ENCODE peak calls at places on chromosomes 6 and 20, in ten cellular contexts. One of them, this sample, is unnamed.

GRCh38 chr6:75157336-75157735 is 48.5 kb downstream of the COL12A1 start:
- DNase-seq in M059J: peak; percentile 94
- DNase-seq in HFFc6: no peak
- DNase-seq in CD8-positive, alpha-beta T cell: no peak
- DNase-seq in RPMI7951: peak; percentile 78
- DNase-seq in hepatocyte: no peak
- DNase-seq in myocyte: no peak
- DNase-seq in nucleus accumbens: no peak
- DNase-seq in effector CD4-positive, alpha-beta T cell: no peak
- DNase-seq in spleen: no peak
- DNase-seq in this sample: no peak

GRCh38 chr6:156557269-156557885 is 219.8 kb upstream of the ARID1B start:
- DNase-seq in spleen: peak; percentile 63
- DNase-seq in nucleus accumbens: peak; percentile 9
- DNase-seq in HFFc6: peak; percentile 25
- DNase-seq in M059J: peak; percentile 59
- DNase-seq in RPMI7951: peak; percentile 56
- DNase-seq in CD8-positive, alpha-beta T cell: no peak
- DNase-seq in effector CD4-positive, alpha-beta T cell: no peak
- DNase-seq in hepatocyte: peak; percentile 63
- DNase-seq in myocyte: no peak
- DNase-seq in this sample: no peak

GRCh38 chr6:16559091-16559490 is 202.2 kb downstream of the ATXN1 start:
- DNase-seq in nucleus accumbens: no peak
- DNase-seq in effector CD4-positive, alpha-beta T cell: no peak
- DNase-seq in hepatocyte: no peak
- DNase-seq in RPMI7951: no peak
- DNase-seq in M059J: no peak
- DNase-seq in CD8-positive, alpha-beta T cell: no peak
- DNase-seq in HFFc6: no peak
- DNase-seq in myocyte: no peak
- DNase-seq in spleen: no peak
- DNase-seq in this sample: no peak

GRCh38 chr6:113719056-113719455 is 138.1 kb upstream of the MARCKS start:
- DNase-seq in RPMI7951: peak; percentile 23
- DNase-seq in M059J: peak; percentile 59
- DNase-seq in nucleus accumbens: no peak
- DNase-seq in myocyte: no peak
- DNase-seq in hepatocyte: peak; percentile 62
- DNase-seq in effector CD4-positive, alpha-beta T cell: no peak
- DNase-seq in spleen: no peak
- DNase-seq in CD8-positive, alpha-beta T cell: no peak
- DNase-seq in HFFc6: peak; percentile 16
- DNase-seq in this sample: no peak

GRCh38 chr6:56199956-56200355 is 47.4 kb downstream of the COL21A1 start:
- DNase-seq in nucleus accumbens: no peak
- DNase-seq in CD8-positive, alpha-beta T cell: no peak
- DNase-seq in effector CD4-positive, alpha-beta T cell: no peak
- DNase-seq in RPMI7951: peak; percentile 53
- DNase-seq in myocyte: no peak
- DNase-seq in M059J: peak; percentile 83
- DNase-seq in HFFc6: peak; percentile 32
- DNase-seq in hepatocyte: no peak
- DNase-seq in spleen: no peak
- DNase-seq in this sample: no peak

GRCh38 chr6:170289971-170290305 is 940 bp downstream of the DLL1 start:
- DNase-seq in RPMI7951: no peak
- DNase-seq in hepatocyte: no peak
- DNase-seq in HFFc6: no peak
- DNase-seq in M059J: no peak
- DNase-seq in myocyte: no peak
- DNase-seq in effector CD4-positive, alpha-beta T cell: no peak
- DNase-seq in CD8-positive, alpha-beta T cell: no peak
- DNase-seq in nucleus accumbens: no peak
- DNase-seq in spleen: peak; percentile 82
- DNase-seq in this sample: no peak

GRCh38 chr20:47233333-47234188 is 122.9 kb downstream of the ZMYND8 start:
- DNase-seq in CD8-positive, alpha-beta T cell: no peak
- DNase-seq in hepatocyte: no peak
- DNase-seq in nucleus accumbens: no peak
- DNase-seq in M059J: peak; percentile 16
- DNase-seq in effector CD4-positive, alpha-beta T cell: no peak
- DNase-seq in spleen: no peak
- DNase-seq in HFFc6: no peak
- DNase-seq in RPMI7951: peak; percentile 25
- DNase-seq in myocyte: no peak
- DNase-seq in this sample: no peak

GRCh38 chr20:40265872-40266533 is 423.0 kb downstream of the MAFB start:
- DNase-seq in CD8-positive, alpha-beta T cell: no peak
- DNase-seq in HFFc6: no peak
- DNase-seq in spleen: no peak
- DNase-seq in RPMI7951: peak; percentile 66
- DNase-seq in effector CD4-positive, alpha-beta T cell: no peak
- DNase-seq in hepatocyte: peak; percentile 38
- DNase-seq in nucleus accumbens: no peak
- DNase-seq in myocyte: peak; percentile 6
- DNase-seq in M059J: peak; percentile 58
- DNase-seq in this sample: no peak

GRCh38 chr20:54576496-54576895 is 101.1 kb downstream of the DOK5 start:
- DNase-seq in CD8-positive, alpha-beta T cell: no peak
- DNase-seq in spleen: no peak
- DNase-seq in myocyte: no peak
- DNase-seq in HFFc6: no peak
- DNase-seq in nucleus accumbens: no peak
- DNase-seq in hepatocyte: no peak
- DNase-seq in effector CD4-positive, alpha-beta T cell: no peak
- DNase-seq in RPMI7951: no peak
- DNase-seq in M059J: no peak
- DNase-seq in this sample: no peak

GRCh38 chr6:143507358-143508145 is 4.0 kb downstream of the FUCA2 start:
- DNase-seq in M059J: peak; percentile 35
- DNase-seq in hepatocyte: no peak
- DNase-seq in myocyte: no peak
- DNase-seq in HFFc6: no peak
- DNase-seq in CD8-positive, alpha-beta T cell: no peak
- DNase-seq in nucleus accumbens: no peak
- DNase-seq in spleen: no peak
- DNase-seq in effector CD4-positive, alpha-beta T cell: no peak
- DNase-seq in RPMI7951: peak; percentile 18
- DNase-seq in this sample: no peak

GRCh38 chr6:34958748-34959147 is 69.7 kb downstream of the ANKS1A start:
- DNase-seq in CD8-positive, alpha-beta T cell: no peak
- DNase-seq in hepatocyte: no peak
- DNase-seq in HFFc6: no peak
- DNase-seq in RPMI7951: no peak
- DNase-seq in effector CD4-positive, alpha-beta T cell: no peak
- DNase-seq in nucleus accumbens: no peak
- DNase-seq in myocyte: no peak
- DNase-seq in spleen: no peak
- DNase-seq in M059J: no peak
- DNase-seq in this sample: no peak

GRCh38 chr6:22647671-22648070 is 78.3 kb downstream of the HDGFL1 start:
- DNase-seq in nucleus accumbens: no peak
- DNase-seq in CD8-positive, alpha-beta T cell: no peak
- DNase-seq in effector CD4-positive, alpha-beta T cell: no peak
- DNase-seq in hepatocyte: no peak
- DNase-seq in HFFc6: no peak
- DNase-seq in M059J: no peak
- DNase-seq in spleen: no peak
- DNase-seq in RPMI7951: no peak
- DNase-seq in myocyte: no peak
- DNase-seq in this sample: no peak

GRCh38 chr6:109772961-109773431 is 81.9 kb downstream of the FIG4 start:
- DNase-seq in effector CD4-positive, alpha-beta T cell: no peak
- DNase-seq in nucleus accumbens: no peak
- DNase-seq in myocyte: peak; percentile 13
- DNase-seq in spleen: no peak
- DNase-seq in M059J: peak; percentile 54
- DNase-seq in hepatocyte: no peak
- DNase-seq in HFFc6: peak; percentile 75
- DNase-seq in RPMI7951: no peak
- DNase-seq in CD8-positive, alpha-beta T cell: no peak
- DNase-seq in this sample: no peak

GRCh38 chr6:1054653-1055014 is 257.3 kb upstream of the FOXQ1 start:
- DNase-seq in spleen: no peak
- DNase-seq in CD8-positive, alpha-beta T cell: no peak
- DNase-seq in myocyte: no peak
- DNase-seq in hepatocyte: no peak
- DNase-seq in M059J: no peak
- DNase-seq in nucleus accumbens: no peak
- DNase-seq in effector CD4-positive, alpha-beta T cell: no peak
- DNase-seq in RPMI7951: no peak
- DNase-seq in HFFc6: no peak
- DNase-seq in this sample: no peak

GRCh38 chr6:40419377-40419776 is 167.8 kb downstream of the LRFN2 start:
- DNase-seq in spleen: no peak
- DNase-seq in HFFc6: no peak
- DNase-seq in hepatocyte: no peak
- DNase-seq in effector CD4-positive, alpha-beta T cell: no peak
- DNase-seq in myocyte: no peak
- DNase-seq in M059J: peak; percentile 31
- DNase-seq in nucleus accumbens: no peak
- DNase-seq in CD8-positive, alpha-beta T cell: no peak
- DNase-seq in RPMI7951: peak; percentile 29
- DNase-seq in this sample: no peak

GRCh38 chr20:34246126-34246626 is 5.0 kb downstream of the ASIP start:
- DNase-seq in myocyte: no peak
- DNase-seq in effector CD4-positive, alpha-beta T cell: no peak
- DNase-seq in CD8-positive, alpha-beta T cell: no peak
- DNase-seq in nucleus accumbens: no peak
- DNase-seq in hepatocyte: no peak
- DNase-seq in spleen: no peak
- DNase-seq in RPMI7951: no peak
- DNase-seq in M059J: peak; percentile 37
- DNase-seq in HFFc6: no peak
- DNase-seq in this sample: no peak

GRCh38 chr20:50874758-50875665 is 56.2 kb downstream of the ADNP start:
- DNase-seq in effector CD4-positive, alpha-beta T cell: no peak
- DNase-seq in hepatocyte: no peak
- DNase-seq in M059J: no peak
- DNase-seq in myocyte: no peak
- DNase-seq in RPMI7951: no peak
- DNase-seq in nucleus accumbens: no peak
- DNase-seq in CD8-positive, alpha-beta T cell: no peak
- DNase-seq in spleen: peak; percentile 58
- DNase-seq in HFFc6: no peak
- DNase-seq in this sample: peak; percentile 50

GRCh38 chr6:37624606-37625574 is 72.8 kb downstream of the MDGA1 start:
- DNase-seq in M059J: peak; percentile 62
- DNase-seq in nucleus accumbens: no peak
- DNase-seq in hepatocyte: no peak
- DNase-seq in spleen: peak; percentile 87
- DNase-seq in RPMI7951: peak; percentile 66
- DNase-seq in CD8-positive, alpha-beta T cell: no peak
- DNase-seq in effector CD4-positive, alpha-beta T cell: no peak
- DNase-seq in myocyte: peak; percentile 64
- DNase-seq in HFFc6: no peak
- DNase-seq in this sample: peak; percentile 89

GRCh38 chr6:40933864-40934263 is 105.2 kb downstream of the UNC5CL start:
- DNase-seq in HFFc6: no peak
- DNase-seq in CD8-positive, alpha-beta T cell: no peak
- DNase-seq in spleen: no peak
- DNase-seq in M059J: peak; percentile 60
- DNase-seq in myocyte: no peak
- DNase-seq in hepatocyte: no peak
- DNase-seq in RPMI7951: no peak
- DNase-seq in nucleus accumbens: no peak
- DNase-seq in effector CD4-positive, alpha-beta T cell: no peak
- DNase-seq in this sample: no peak

GRCh38 chr6:113833537-113833936 is 23.6 kb upstream of the MARCKS start:
- DNase-seq in nucleus accumbens: no peak
- DNase-seq in myocyte: no peak
- DNase-seq in hepatocyte: no peak
- DNase-seq in M059J: peak; percentile 80
- DNase-seq in CD8-positive, alpha-beta T cell: no peak
- DNase-seq in HFFc6: peak; percentile 52
- DNase-seq in RPMI7951: peak; percentile 36
- DNase-seq in effector CD4-positive, alpha-beta T cell: no peak
- DNase-seq in spleen: no peak
- DNase-seq in this sample: no peak

GRCh38 chr6:46044876-46045617 is 29.4 kb upstream of the CLIC5 start:
- DNase-seq in effector CD4-positive, alpha-beta T cell: no peak
- DNase-seq in hepatocyte: peak; percentile 70
- DNase-seq in RPMI7951: peak; percentile 87
- DNase-seq in HFFc6: peak; percentile 70
- DNase-seq in M059J: peak; percentile 97
- DNase-seq in myocyte: peak; percentile 84
- DNase-seq in spleen: no peak
- DNase-seq in nucleus accumbens: no peak
- DNase-seq in CD8-positive, alpha-beta T cell: no peak
- DNase-seq in this sample: no peak

GRCh38 chr6:7050911-7051779 is 56.6 kb upstream of the RREB1 start:
- DNase-seq in nucleus accumbens: no peak
- DNase-seq in effector CD4-positive, alpha-beta T cell: peak; percentile 7
- DNase-seq in M059J: peak; percentile 30
- DNase-seq in spleen: peak; percentile 91
- DNase-seq in CD8-positive, alpha-beta T cell: no peak
- DNase-seq in HFFc6: peak; percentile 74
- DNase-seq in RPMI7951: no peak
- DNase-seq in hepatocyte: peak; percentile 82
- DNase-seq in myocyte: no peak
- DNase-seq in this sample: peak; percentile 84

GRCh38 chr6:143174951-143175350 is 114.3 kb downstream of the AIG1 start:
- DNase-seq in HFFc6: no peak
- DNase-seq in RPMI7951: no peak
- DNase-seq in M059J: no peak
- DNase-seq in CD8-positive, alpha-beta T cell: no peak
- DNase-seq in spleen: no peak
- DNase-seq in nucleus accumbens: no peak
- DNase-seq in myocyte: no peak
- DNase-seq in effector CD4-positive, alpha-beta T cell: no peak
- DNase-seq in hepatocyte: no peak
- DNase-seq in this sample: no peak

GRCh38 chr6:21438237-21438985 is 155.1 kb upstream of the SOX4 start:
- DNase-seq in effector CD4-positive, alpha-beta T cell: no peak
- DNase-seq in M059J: peak; percentile 52
- DNase-seq in spleen: no peak
- DNase-seq in nucleus accumbens: no peak
- DNase-seq in hepatocyte: no peak
- DNase-seq in RPMI7951: peak; percentile 31
- DNase-seq in CD8-positive, alpha-beta T cell: no peak
- DNase-seq in myocyte: peak; percentile 91
- DNase-seq in HFFc6: no peak
- DNase-seq in this sample: no peak

GRCh38 chr6:127637830-127638229 is 60.9 kb downstream of the C6orf58 start:
- DNase-seq in spleen: no peak
- DNase-seq in nucleus accumbens: no peak
- DNase-seq in myocyte: no peak
- DNase-seq in hepatocyte: no peak
- DNase-seq in CD8-positive, alpha-beta T cell: no peak
- DNase-seq in RPMI7951: no peak
- DNase-seq in HFFc6: no peak
- DNase-seq in M059J: no peak
- DNase-seq in effector CD4-positive, alpha-beta T cell: no peak
- DNase-seq in this sample: no peak

GRCh38 chr6:157269261-157269794 is 54.0 kb downstream of the TMEM242 start:
- DNase-seq in CD8-positive, alpha-beta T cell: no peak
- DNase-seq in spleen: peak; percentile 78
- DNase-seq in M059J: peak; percentile 38
- DNase-seq in effector CD4-positive, alpha-beta T cell: no peak
- DNase-seq in myocyte: peak; percentile 44
- DNase-seq in hepatocyte: peak; percentile 38
- DNase-seq in HFFc6: no peak
- DNase-seq in RPMI7951: peak; percentile 31
- DNase-seq in nucleus accumbens: no peak
- DNase-seq in this sample: no peak

GRCh38 chr6:116389357-116389756 is 18.6 kb downstream of the DSE start:
- DNase-seq in M059J: peak; percentile 40
- DNase-seq in HFFc6: no peak
- DNase-seq in effector CD4-positive, alpha-beta T cell: no peak
- DNase-seq in nucleus accumbens: no peak
- DNase-seq in hepatocyte: no peak
- DNase-seq in CD8-positive, alpha-beta T cell: no peak
- DNase-seq in myocyte: no peak
- DNase-seq in RPMI7951: no peak
- DNase-seq in spleen: no peak
- DNase-seq in this sample: no peak

GRCh38 chr6:133977983-133978895 is 25.2 kb downstream of the TBPL1 start:
- DNase-seq in myocyte: peak; percentile 47
- DNase-seq in HFFc6: peak; percentile 66
- DNase-seq in RPMI7951: peak; percentile 55
- DNase-seq in M059J: peak; percentile 82
- DNase-seq in nucleus accumbens: no peak
- DNase-seq in spleen: no peak
- DNase-seq in effector CD4-positive, alpha-beta T cell: no peak
- DNase-seq in hepatocyte: peak; percentile 55
- DNase-seq in CD8-positive, alpha-beta T cell: no peak
- DNase-seq in this sample: no peak